ENCODE peak calls at places on chromosomes 2 and 18, in seven cellular contexts. I is heart right ventricle, X is spleen, G is psoas muscle, Y is colonic mucosa, F is IMR-90, N is mammary epithelial cell. A is an unnamed sample.

GRCh38 chr2:98559581-98559980 is 48.7 kb downstream of the COA5 start:
- DNase-seq in G (no peak), I (no peak), X (no peak), F (peak; percentile 27), Y (no peak), N (no peak), A (no peak)

GRCh38 chr2:101732199-101732598 is 34.7 kb downstream of the MAP4K4 start:
- DNase-seq in F (no peak), N (no peak), Y (no peak), X (no peak), G (no peak), I (no peak), A (no peak)

GRCh38 chr18:3703732-3704176 is 253.8 kb downstream of the TGIF1 start:
- DNase-seq in F (peak; percentile 73), N (peak; percentile 39), G (peak; percentile 49), Y (peak; percentile 76), X (no peak), I (peak; percentile 44), A (peak; percentile 42)

GRCh38 chr2:216117566-216117965 is 8.4 kb downstream of the XRCC5 start:
- DNase-seq in N (no peak), I (no peak), G (no peak), F (peak; percentile 77), Y (no peak), X (no peak), A (peak; percentile 11)

GRCh38 chr2:27796991-27797752 is 25.7 kb downstream of the MRPL33 start:
- DNase-seq in I (peak; percentile 71), G (peak; percentile 70), X (no peak), Y (no peak), N (no peak), F (no peak), A (no peak)

GRCh38 chr2:64812298-64812697 is 158.6 kb upstream of the SERTAD2 start:
- DNase-seq in Y (no peak), N (no peak), F (no peak), I (no peak), X (no peak), G (no peak), A (no peak)

GRCh38 chr2:176270100-176270750 is 983 bp downstream of the MTX2 start:
- DNase-seq in X (no peak), Y (peak; percentile 23), I (no peak), N (no peak), F (peak; percentile 12), G (no peak), A (no peak)

GRCh38 chr2:18706001-18706400 is 116.6 kb upstream of the NT5C1B start:
- DNase-seq in F (no peak), Y (no peak), I (no peak), N (no peak), G (no peak), X (no peak), A (no peak)

GRCh38 chr2:230128943-230129342 is 60.2 kb upstream of the SLC16A14 start:
- DNase-seq in N (no peak), Y (peak; percentile 36), G (no peak), I (no peak), F (peak; percentile 40), X (no peak), A (no peak)

GRCh38 chr2:5673861-5674240 is 18.3 kb upstream of the SOX11 start:
- DNase-seq in Y (no peak), N (no peak), G (no peak), F (peak; percentile 50), I (no peak), X (no peak), A (no peak)

GRCh38 chr2:106269591-106270291 is 75.6 kb upstream of the UXS1 start:
- DNase-seq in F (no peak), X (peak; percentile 90), G (peak; percentile 72), Y (peak; percentile 86), N (no peak), I (peak; percentile 52), A (no peak)

GRCh38 chr2:64352292-64352691 is 101.7 kb upstream of the LGALSL start:
- DNase-seq in Y (no peak), N (no peak), I (no peak), F (no peak), X (no peak), G (no peak), A (no peak)

GRCh38 chr18:5543854-5544389 is at the start of gene EPB41L3:
- DNase-seq in I (peak; percentile 58), X (peak; percentile 80), Y (peak; percentile 18), G (peak; percentile 70), F (peak; percentile 20), N (no peak), A (no peak)

GRCh38 chr2:215461836-215462532 is 26.1 kb upstream of the FN1 start:
- DNase-seq in Y (no peak), F (peak; percentile 67), I (no peak), X (no peak), N (peak; percentile 63), G (no peak), A (no peak)

GRCh38 chr2:157809212-157809611 is 66.9 kb downstream of the ACVR1 start:
- DNase-seq in X (no peak), N (no peak), G (no peak), I (no peak), F (peak; percentile 71), Y (no peak), A (no peak)

GRCh38 chr18:56890632-56891031 is 239.5 kb downstream of the WDR7 start:
- DNase-seq in G (no peak), X (no peak), N (peak; percentile 77), I (no peak), Y (no peak), F (peak; percentile 96), A (peak; percentile 73)

GRCh38 chr2:167212054-167212648 is 323.9 kb downstream of the XIRP2 start:
- DNase-seq in I (no peak), G (no peak), N (peak; percentile 32), F (peak; percentile 66), X (no peak), Y (peak; percentile 57), A (no peak)

GRCh38 chr2:121902171-121902591 is 146.7 kb downstream of the TSN start:
- DNase-seq in N (no peak), G (no peak), X (no peak), F (peak; percentile 6), I (peak; percentile 36), Y (no peak), A (no peak)

GRCh38 chr2:220143336-220143735 is 515.9 kb downstream of the SLC4A3 start:
- DNase-seq in X (no peak), N (peak; percentile 80), G (no peak), F (peak; percentile 86), Y (no peak), I (no peak), A (peak; percentile 30)

DNA sequence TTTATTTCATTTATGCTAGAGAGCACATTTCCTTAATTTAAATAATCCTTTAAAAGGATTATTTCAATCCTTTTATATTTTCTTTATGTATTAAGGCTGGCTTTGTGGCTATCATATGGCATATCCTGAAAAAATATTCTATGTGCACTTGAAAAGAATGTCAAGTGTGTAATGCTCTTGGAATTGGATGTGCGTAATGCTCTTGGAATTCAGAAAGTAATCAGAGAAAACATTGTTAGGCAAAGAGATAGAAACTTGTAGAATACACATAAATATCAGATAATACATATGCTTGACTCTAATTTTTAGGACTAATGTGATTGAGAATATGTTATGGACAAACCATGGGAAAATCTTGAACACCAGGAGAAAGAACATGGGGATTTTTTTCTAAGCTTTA is 197.5 kb upstream of the COL3A1 start:
- DNase-seq in F (peak; percentile 93), X (no peak), Y (no peak), I (no peak), G (no peak), N (peak; percentile 40), A (no peak)
- H3K27ac ChIP-seq in F (peak overlapping the region; percentile 98), X (no peak overlapping the region), Y (no peak overlapping the region), I (no peak overlapping the region), G (no peak overlapping the region), N (no peak overlapping the region), A (peak overlapping the region; percentile 42)

GRCh38 chr18:49024808-49025361 is 74.1 kb upstream of the SMAD7 start:
- DNase-seq in I (no peak), X (peak; percentile 71), Y (peak; percentile 14), G (peak; percentile 35), N (no peak), F (no peak), A (no peak)
- TF ChIP-seq CTCF in I (no peak), X (no peak), Y (no peak), G (no peak), N (no peak), F (no peak), A (no peak)

GRCh38 chr18:36532815-36533214 is 235.3 kb downstream of the FHOD3 start:
- DNase-seq in Y (no peak), N (no peak), G (no peak), X (no peak), I (no peak), F (no peak), A (no peak)
- H3K4me3 ChIP-seq in Y (no peak overlapping the region), N (no peak overlapping the region), G (no peak overlapping the region), X (no peak overlapping the region), I (no peak overlapping the region), F (no peak overlapping the region), A (no peak overlapping the region)

DNA sequence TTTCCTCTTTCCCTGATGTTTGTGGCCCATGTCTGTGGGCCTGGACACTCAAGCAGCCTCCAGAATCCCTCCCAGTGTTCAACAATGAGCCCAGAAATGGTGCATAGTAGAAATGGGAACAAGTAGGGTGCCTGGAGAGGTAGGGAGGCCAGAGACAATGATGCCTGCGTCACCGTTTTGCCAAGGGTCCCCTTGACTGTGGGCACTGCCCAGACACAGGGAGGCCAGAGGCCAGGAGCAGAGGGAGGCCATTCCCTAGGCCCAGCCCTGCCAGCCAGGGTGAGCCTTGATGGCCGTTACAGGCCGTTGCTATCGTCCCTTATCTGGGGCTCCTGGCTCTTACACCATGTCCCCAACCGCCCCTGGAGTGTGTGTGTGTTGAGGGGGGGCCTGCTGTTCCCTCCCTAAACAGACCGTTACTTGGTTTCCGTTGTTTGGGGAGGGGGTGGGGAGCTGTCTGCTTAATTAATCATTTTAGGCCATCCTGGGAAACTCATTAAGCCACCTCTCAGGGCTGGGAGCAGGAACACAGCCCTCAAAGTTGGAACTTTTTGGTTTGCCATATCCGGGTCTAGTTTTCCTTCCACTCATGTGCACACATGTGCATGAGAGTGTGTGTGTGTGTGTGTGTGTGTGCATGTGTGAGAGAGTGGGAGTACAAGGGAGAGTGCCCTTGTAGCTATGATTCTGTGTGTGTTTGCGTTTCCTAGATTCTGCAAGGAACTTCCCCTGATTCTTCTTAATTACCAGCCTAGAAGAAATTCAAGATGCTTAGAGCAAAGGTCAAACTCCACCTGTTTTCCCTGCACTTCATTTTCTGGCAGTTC is 135.2 kb upstream of the HAAO start:
- DNase-seq in I (peak; percentile 63), N (no peak), Y (peak; percentile 46), G (peak; percentile 67), X (no peak), F (peak; percentile 31), A (no peak)
- H3K27ac ChIP-seq in I (peak overlapping the region; percentile 89), N (no peak overlapping the region), Y (peak overlapping the region; percentile 90), G (peak overlapping the region; percentile 81), X (peak overlapping the region; percentile 68), F (no peak overlapping the region), A (no peak overlapping the region)

DNA sequence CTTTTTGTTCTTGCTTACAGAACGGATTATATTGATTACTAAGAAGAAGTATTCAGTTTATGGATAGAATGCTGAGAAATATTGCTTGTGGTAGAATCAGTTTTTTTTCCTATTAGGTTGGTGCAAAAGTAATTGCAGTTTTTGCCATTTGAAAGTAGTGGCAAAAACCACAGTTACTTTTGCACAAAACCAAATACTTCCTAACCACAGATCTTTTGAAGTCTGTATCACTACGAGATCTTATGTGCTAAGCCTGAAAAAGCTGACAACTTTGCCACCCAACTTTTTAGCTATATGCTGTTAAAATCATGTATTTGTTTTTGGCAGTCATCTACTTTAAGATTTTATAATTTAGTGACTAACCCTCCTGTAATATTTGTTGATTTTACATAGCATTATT is 24.6 kb downstream of the DNAJC10 start:
- DNase-seq in Y (no peak), X (no peak), N (no peak), G (no peak), F (no peak), I (no peak), A (no peak)
- TF ChIP-seq CTCF in Y (no peak), X (no peak), N (no peak), G (no peak), F (no peak), I (no peak), A (no peak)

GRCh38 chr18:70464343-70465114 is 175.7 kb downstream of the SOCS6 start:
- DNase-seq in F (peak; percentile 55), N (peak; percentile 40), X (peak; percentile 81), G (peak; percentile 79), I (peak; percentile 73), Y (peak; percentile 81), A (no peak)
- H3K4me3 ChIP-seq in F (peak overlapping the region; percentile 27), N (peak overlapping the region; percentile 33), X (peak overlapping the region; percentile 30), G (peak overlapping the region; percentile 59), I (no peak overlapping the region), Y (peak overlapping the region; percentile 17), A (peak overlapping the region; percentile 54)